ENCODE peak calls at places on chromosomes 13 and 19, in six cellular contexts. One of them, this sample, is unnamed.
A peak's percentile ranks its signal among the peaks of the same experiment; 100 is the strongest.

GRCh38 chr13:40236566-40237168 is 429.8 kb downstream of the FOXO1 start:
- DNase-seq in neuronal stem cell: no peak
- DNase-seq in mesendoderm: no peak
- DNase-seq in IMR-90: no peak
- DNase-seq in H1: no peak
- DNase-seq in H9: no peak
- DNase-seq in this sample: peak; percentile 28

GRCh38 chr13:107138468-107138867 is 570.5 kb upstream of the ARGLU1 start:
- DNase-seq in neuronal stem cell: no peak
- DNase-seq in mesendoderm: peak; percentile 53
- DNase-seq in IMR-90: no peak
- DNase-seq in H1: no peak
- DNase-seq in H9: no peak
- DNase-seq in this sample: no peak

GRCh38 chr13:92260363-92260762 is 861.9 kb downstream of the GPC5 start:
- DNase-seq in neuronal stem cell: no peak
- DNase-seq in mesendoderm: peak; percentile 5
- DNase-seq in IMR-90: no peak
- DNase-seq in H1: no peak
- DNase-seq in H9: no peak
- DNase-seq in this sample: no peak

GRCh38 chr13:47628666-47629065 is 372.4 kb downstream of the SUCLA2 start:
- DNase-seq in neuronal stem cell: no peak
- DNase-seq in mesendoderm: no peak
- DNase-seq in IMR-90: peak; percentile 21
- DNase-seq in H1: no peak
- DNase-seq in H9: no peak
- DNase-seq in this sample: no peak

GRCh38 chr13:33992891-33993336 is 175.0 kb downstream of the RFC3 start:
- DNase-seq in neuronal stem cell: no peak
- DNase-seq in mesendoderm: no peak
- DNase-seq in IMR-90: no peak
- DNase-seq in H1: no peak
- DNase-seq in H9: no peak
- DNase-seq in this sample: no peak

GRCh38 chr19:47369923-47370625 is 21.0 kb downstream of the DHX34 start:
- DNase-seq in neuronal stem cell: no peak
- DNase-seq in mesendoderm: no peak
- DNase-seq in IMR-90: peak; percentile 74
- DNase-seq in H1: no peak
- DNase-seq in H9: no peak
- DNase-seq in this sample: no peak

GRCh38 chr13:27270594-27271520 is at the start of gene RASL11A:
- DNase-seq in neuronal stem cell: peak; percentile 83
- DNase-seq in mesendoderm: peak; percentile 89
- DNase-seq in IMR-90: peak; percentile 87
- DNase-seq in H1: peak; percentile 74
- DNase-seq in H9: peak; percentile 89
- DNase-seq in this sample: peak; percentile 67

GRCh38 chr19:20038358-20039202 is 725 bp downstream of the ZNF682 start:
- DNase-seq in neuronal stem cell: no peak
- DNase-seq in mesendoderm: no peak
- DNase-seq in IMR-90: peak; percentile 2
- DNase-seq in H1: no peak
- DNase-seq in H9: no peak
- DNase-seq in this sample: no peak

GRCh38 chr13:94656766-94657165 is 55.1 kb downstream of the GPR180 start:
- DNase-seq in neuronal stem cell: no peak
- DNase-seq in mesendoderm: peak; percentile 74
- DNase-seq in IMR-90: peak; percentile 99
- DNase-seq in H1: no peak
- DNase-seq in H9: no peak
- DNase-seq in this sample: peak; percentile 43

GRCh38 chr13:20274466-20274865 is 42.3 kb upstream of the GJB6 start:
- DNase-seq in neuronal stem cell: no peak
- DNase-seq in mesendoderm: no peak
- DNase-seq in IMR-90: no peak
- DNase-seq in H1: no peak
- DNase-seq in H9: no peak
- DNase-seq in this sample: peak; percentile 62

GRCh38 chr13:48562296-48563066 is 29.6 kb upstream of the RCBTB2 start:
- DNase-seq in neuronal stem cell: no peak
- DNase-seq in mesendoderm: no peak
- DNase-seq in IMR-90: no peak
- DNase-seq in H1: no peak
- DNase-seq in H9: no peak
- DNase-seq in this sample: no peak

GRCh38 chr19:51123381-51124186 is 1.1 kb upstream of the SIGLEC9 start:
- DNase-seq in neuronal stem cell: no peak
- DNase-seq in mesendoderm: no peak
- DNase-seq in IMR-90: no peak
- DNase-seq in H1: no peak
- DNase-seq in H9: no peak
- DNase-seq in this sample: no peak

GRCh38 chr13:43664700-43665191 is 122.0 kb downstream of the ENOX1 start:
- DNase-seq in neuronal stem cell: no peak
- DNase-seq in mesendoderm: peak; percentile 65
- DNase-seq in IMR-90: peak; percentile 74
- DNase-seq in H1: no peak
- DNase-seq in H9: no peak
- DNase-seq in this sample: peak; percentile 53

GRCh38 chr19:46489445-46490272 is 6.0 kb downstream of the PNMA8B start:
- DNase-seq in neuronal stem cell: no peak
- DNase-seq in mesendoderm: peak; percentile 80
- DNase-seq in IMR-90: peak; percentile 62
- DNase-seq in H1: no peak
- DNase-seq in H9: no peak
- DNase-seq in this sample: peak; percentile 37

GRCh38 chr13:40983269-40983668 is 35.8 kb downstream of the ELF1 start:
- DNase-seq in neuronal stem cell: no peak
- DNase-seq in mesendoderm: no peak
- DNase-seq in IMR-90: no peak
- DNase-seq in H1: no peak
- DNase-seq in H9: no peak
- DNase-seq in this sample: no peak

GRCh38 chr13:98842074-98842473 is 89.6 kb upstream of the SLC15A1 start:
- DNase-seq in neuronal stem cell: no peak
- DNase-seq in mesendoderm: no peak
- DNase-seq in IMR-90: no peak
- DNase-seq in H1: no peak
- DNase-seq in H9: no peak
- DNase-seq in this sample: no peak

GRCh38 chr13:41458187-41458938 is 1.0 kb downstream of the RGCC start:
- DNase-seq in neuronal stem cell: no peak
- DNase-seq in mesendoderm: peak; percentile 43
- DNase-seq in IMR-90: peak; percentile 46
- DNase-seq in H1: no peak
- DNase-seq in H9: peak; percentile 42
- DNase-seq in this sample: peak; percentile 58

GRCh38 chr19:51740356-51740755 is 11.3 kb downstream of the FPR1 start:
- DNase-seq in neuronal stem cell: no peak
- DNase-seq in mesendoderm: no peak
- DNase-seq in IMR-90: no peak
- DNase-seq in H1: no peak
- DNase-seq in H9: no peak
- DNase-seq in this sample: no peak

GRCh38 chr13:32391101-32391620 is 36.8 kb downstream of the N4BP2L1 start:
- DNase-seq in neuronal stem cell: no peak
- DNase-seq in mesendoderm: peak; percentile 88
- DNase-seq in IMR-90: no peak
- DNase-seq in H1: no peak
- DNase-seq in H9: peak; percentile 80
- DNase-seq in this sample: peak; percentile 97

GRCh38 chr19:43780706-43781525 is at the start of gene KCNN4:
- DNase-seq in neuronal stem cell: no peak
- DNase-seq in mesendoderm: no peak
- DNase-seq in IMR-90: peak; percentile 67
- DNase-seq in H1: no peak
- DNase-seq in H9: no peak
- DNase-seq in this sample: no peak

GRCh38 chr13:80116107-80116506 is 224.8 kb downstream of the SPRY2 start:
- DNase-seq in neuronal stem cell: no peak
- DNase-seq in mesendoderm: no peak
- DNase-seq in IMR-90: peak; percentile 88
- DNase-seq in H1: no peak
- DNase-seq in H9: no peak
- DNase-seq in this sample: no peak

GRCh38 chr13:66128692-66129269 is 1101.4 kb downstream of the PCDH9 start:
- DNase-seq in neuronal stem cell: no peak
- DNase-seq in mesendoderm: no peak
- DNase-seq in IMR-90: no peak
- DNase-seq in H1: no peak
- DNase-seq in H9: no peak
- DNase-seq in this sample: no peak

GRCh38 chr13:89803839-89804238 is 1543.6 kb upstream of the MIR17HG start:
- DNase-seq in neuronal stem cell: no peak
- DNase-seq in mesendoderm: no peak
- DNase-seq in IMR-90: no peak
- DNase-seq in H1: no peak
- DNase-seq in H9: no peak
- DNase-seq in this sample: no peak

GRCh38 chr19:33125929-33126388 is 6.0 kb upstream of the WDR88 start:
- DNase-seq in neuronal stem cell: peak; percentile 54
- DNase-seq in mesendoderm: peak; percentile 66
- DNase-seq in IMR-90: peak; percentile 69
- DNase-seq in H1: no peak
- DNase-seq in H9: peak; percentile 64
- DNase-seq in this sample: peak; percentile 25

GRCh38 chr13:46296920-46297319 is 85.2 kb downstream of the LRRC63 start:
- DNase-seq in neuronal stem cell: no peak
- DNase-seq in mesendoderm: peak; percentile 89
- DNase-seq in IMR-90: peak; percentile 67
- DNase-seq in H1: no peak
- DNase-seq in H9: no peak
- DNase-seq in this sample: peak; percentile 82

GRCh38 chr19:49497047-49497789 is 984 bp downstream of the RPS11 start:
- DNase-seq in neuronal stem cell: no peak
- DNase-seq in mesendoderm: peak; percentile 71
- DNase-seq in IMR-90: peak; percentile 47
- DNase-seq in H1: no peak
- DNase-seq in H9: peak; percentile 54
- DNase-seq in this sample: peak; percentile 55

GRCh38 chr19:45166723-45167252 is 6.0 kb upstream of the NKPD1 start:
- DNase-seq in neuronal stem cell: no peak
- DNase-seq in mesendoderm: peak; percentile 48
- DNase-seq in IMR-90: no peak
- DNase-seq in H1: no peak
- DNase-seq in H9: peak; percentile 55
- DNase-seq in this sample: peak; percentile 90

GRCh38 chr13:42041684-42042035 is 6.8 kb upstream of the DGKH start:
- DNase-seq in neuronal stem cell: peak; percentile 29
- DNase-seq in mesendoderm: peak; percentile 86
- DNase-seq in IMR-90: peak; percentile 63
- DNase-seq in H1: no peak
- DNase-seq in H9: peak; percentile 71
- DNase-seq in this sample: peak; percentile 53

GRCh38 chr19:17406039-17406886 is 833 bp upstream of the BST2 start:
- DNase-seq in neuronal stem cell: no peak
- DNase-seq in mesendoderm: no peak
- DNase-seq in IMR-90: no peak
- DNase-seq in H1: no peak
- DNase-seq in H9: peak; percentile 49
- DNase-seq in this sample: no peak

DNA sequence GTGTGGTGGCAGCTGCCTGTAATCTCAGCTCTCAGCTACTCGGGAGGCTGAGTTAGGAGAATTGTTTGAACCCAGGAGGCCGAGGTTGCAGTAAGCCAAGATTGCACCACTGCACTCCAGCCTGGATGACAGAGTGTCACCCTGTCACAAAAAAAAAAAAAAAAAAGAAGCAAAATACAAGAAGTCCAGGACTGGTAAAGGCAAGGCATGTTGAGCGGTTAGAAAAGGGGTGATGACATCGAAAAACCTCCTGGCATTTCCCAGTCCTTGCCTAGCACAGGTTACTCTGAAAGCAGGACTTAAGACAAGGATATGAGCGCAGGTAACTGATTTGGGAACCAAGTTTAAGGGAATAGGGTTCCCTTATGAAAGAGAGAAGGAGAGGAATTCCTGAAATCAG is 2.5 kb upstream of the LILRB4 start:
- DNase-seq in neuronal stem cell: no peak
- DNase-seq in mesendoderm: no peak
- DNase-seq in IMR-90: no peak
- DNase-seq in H1: no peak
- DNase-seq in H9: no peak
- DNase-seq in this sample: no peak
- H3K23ac ChIP-seq in neuronal stem cell: no peak overlapping the region
- H3K23ac ChIP-seq in mesendoderm: no peak overlapping the region
- H3K23ac ChIP-seq in IMR-90: no peak overlapping the region
- H3K23ac ChIP-seq in H1: no peak overlapping the region
- H3K23ac ChIP-seq in H9: no peak overlapping the region
- H3K23ac ChIP-seq in this sample: no peak overlapping the region

GRCh38 chr19:10230904-10231623 is at the start of gene S1PR2:
- DNase-seq in neuronal stem cell: peak; percentile 73
- DNase-seq in mesendoderm: peak; percentile 89
- DNase-seq in IMR-90: peak; percentile 75
- DNase-seq in H1: no peak
- DNase-seq in H9: peak; percentile 86
- DNase-seq in this sample: peak; percentile 89
- H3K23ac ChIP-seq in neuronal stem cell: peak within 1 kb of the TSS; percentile 95
- H3K23ac ChIP-seq in mesendoderm: peak within 1 kb of the TSS; percentile 76
- H3K23ac ChIP-seq in IMR-90: peak within 1 kb of the TSS; percentile 41
- H3K23ac ChIP-seq in H1: no peak within 1 kb of the TSS
- H3K23ac ChIP-seq in H9: no peak within 1 kb of the TSS
- H3K23ac ChIP-seq in this sample: no peak within 1 kb of the TSS

GRCh38 chr19:1104452-1105216 is 840 bp downstream of the GPX4 start:
- DNase-seq in neuronal stem cell: peak; percentile 84
- DNase-seq in mesendoderm: peak; percentile 77
- DNase-seq in IMR-90: peak; percentile 69
- DNase-seq in H1: no peak
- DNase-seq in H9: peak; percentile 77
- DNase-seq in this sample: peak; percentile 79
- H3K23ac ChIP-seq in neuronal stem cell: peak overlapping the region; percentile 94
- H3K23ac ChIP-seq in mesendoderm: no peak overlapping the region
- H3K23ac ChIP-seq in IMR-90: peak overlapping the region; percentile 95
- H3K23ac ChIP-seq in H1: no peak overlapping the region
- H3K23ac ChIP-seq in H9: no peak overlapping the region
- H3K23ac ChIP-seq in this sample: no peak overlapping the region

DNA sequence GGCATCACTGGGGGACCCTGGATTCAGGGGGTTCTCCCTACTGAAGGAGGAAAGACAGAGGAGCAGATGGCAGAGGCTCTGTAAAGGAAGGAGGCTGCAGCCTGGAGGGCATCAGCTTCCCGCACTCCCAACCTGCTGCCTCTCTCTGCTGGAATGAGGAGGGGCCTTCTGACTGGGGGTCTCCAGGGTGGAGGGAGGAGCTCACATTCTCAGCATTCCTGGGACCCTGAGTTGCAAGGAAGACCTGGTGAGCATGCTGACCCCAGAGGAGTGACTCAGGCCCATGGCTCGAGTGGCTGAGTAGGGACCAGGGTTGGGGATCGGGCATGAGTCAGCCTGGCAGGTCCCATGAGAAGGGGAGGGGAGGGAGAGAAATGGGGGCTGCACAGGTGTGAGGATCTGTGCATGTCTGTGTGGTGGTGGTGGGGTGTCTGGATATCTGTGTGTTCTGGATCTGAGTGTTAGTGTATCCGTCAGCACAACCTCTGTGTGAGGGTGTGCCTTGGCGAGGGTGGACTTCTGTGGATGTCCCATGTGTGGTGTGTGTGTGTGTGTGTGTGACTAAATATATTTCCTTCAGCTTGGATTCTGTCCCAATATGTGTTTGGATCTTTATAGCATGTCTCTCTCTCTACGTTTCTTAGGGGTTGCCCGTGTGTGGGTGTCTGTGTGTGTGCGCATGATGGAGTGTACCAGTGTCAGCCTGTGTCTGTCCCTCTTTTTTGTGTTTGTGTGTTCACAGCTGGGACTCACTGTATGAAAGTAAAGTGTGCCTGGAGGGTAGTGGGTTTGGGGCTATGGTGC is 4.6 kb downstream of the AXL start:
- DNase-seq in neuronal stem cell: peak; percentile 80
- DNase-seq in mesendoderm: peak; percentile 96
- DNase-seq in IMR-90: peak; percentile 96
- DNase-seq in H1: peak; percentile 84
- DNase-seq in H9: peak; percentile 85
- DNase-seq in this sample: no peak
- H3K23ac ChIP-seq in neuronal stem cell: no peak overlapping the region
- H3K23ac ChIP-seq in mesendoderm: no peak overlapping the region
- H3K23ac ChIP-seq in IMR-90: peak overlapping the region; percentile 100
- H3K23ac ChIP-seq in H1: no peak overlapping the region
- H3K23ac ChIP-seq in H9: no peak overlapping the region
- H3K23ac ChIP-seq in this sample: no peak overlapping the region

This sample was measured in trophoblast cell.